ENCODE peak calls at places on chromosomes 13 and 19, in eight cellular contexts. One of them, this sample, is unnamed.

GRCh38 chr13:59635591-59635990 is 528.1 kb downstream of the DIAPH3 start:
- DNase-seq in pulmonary artery endothelial cell: no peak
- DNase-seq in AG08395: no peak
- DNase-seq in GM20000: no peak
- DNase-seq in endodermal cell: no peak
- DNase-seq in NCI-H1417: no peak
- DNase-seq in right atrium auricular region: no peak
- DNase-seq in ELF-1: peak
- DNase-seq in this sample: no peak

GRCh38 chr19:36061367-36061766 is 6.7 kb downstream of the WDR62 start:
- DNase-seq in AG08395: no peak
- DNase-seq in GM20000: no peak
- DNase-seq in ELF-1: no peak
- DNase-seq in right atrium auricular region: no peak
- DNase-seq in pulmonary artery endothelial cell: no peak
- DNase-seq in NCI-H1417: no peak
- DNase-seq in endodermal cell: no peak
- DNase-seq in this sample: no peak

GRCh38 chr13:99280166-99280565 is 22.0 kb upstream of the GPR18 start:
- DNase-seq in GM20000: no peak
- DNase-seq in AG08395: peak
- DNase-seq in NCI-H1417: no peak
- DNase-seq in ELF-1: no peak
- DNase-seq in endodermal cell: no peak
- DNase-seq in right atrium auricular region: no peak
- DNase-seq in pulmonary artery endothelial cell: no peak
- DNase-seq in this sample: no peak

GRCh38 chr13:30290812-30291436 is 16.4 kb downstream of the KATNAL1 start:
- DNase-seq in right atrium auricular region: no peak
- DNase-seq in AG08395: no peak
- DNase-seq in endodermal cell: no peak
- DNase-seq in GM20000: no peak
- DNase-seq in ELF-1: no peak
- DNase-seq in pulmonary artery endothelial cell: no peak
- DNase-seq in NCI-H1417: no peak
- DNase-seq in this sample: no peak

GRCh38 chr13:31046711-31047279 is 114.3 kb downstream of the TEX26 start:
- DNase-seq in GM20000: no peak
- DNase-seq in NCI-H1417: peak
- DNase-seq in ELF-1: no peak
- DNase-seq in AG08395: no peak
- DNase-seq in endodermal cell: peak
- DNase-seq in right atrium auricular region: no peak
- DNase-seq in pulmonary artery endothelial cell: no peak
- DNase-seq in this sample: peak

GRCh38 chr19:7006305-7006704 is 14.9 kb downstream of the MBD3L2B start:
- DNase-seq in right atrium auricular region: no peak
- DNase-seq in pulmonary artery endothelial cell: no peak
- DNase-seq in ELF-1: no peak
- DNase-seq in NCI-H1417: no peak
- DNase-seq in GM20000: no peak
- DNase-seq in endodermal cell: no peak
- DNase-seq in AG08395: no peak
- DNase-seq in this sample: no peak

GRCh38 chr13:105343134-105343806 is 1192.2 kb downstream of the EFNB2 start:
- DNase-seq in GM20000: no peak
- DNase-seq in endodermal cell: no peak
- DNase-seq in NCI-H1417: no peak
- DNase-seq in pulmonary artery endothelial cell: no peak
- DNase-seq in AG08395: no peak
- DNase-seq in ELF-1: no peak
- DNase-seq in right atrium auricular region: no peak
- DNase-seq in this sample: no peak

GRCh38 chr13:41127746-41128145 is 4.9 kb downstream of the KBTBD6 start:
- DNase-seq in NCI-H1417: no peak
- DNase-seq in right atrium auricular region: no peak
- DNase-seq in GM20000: no peak
- DNase-seq in ELF-1: no peak
- DNase-seq in endodermal cell: no peak
- DNase-seq in AG08395: no peak
- DNase-seq in pulmonary artery endothelial cell: no peak
- DNase-seq in this sample: no peak

GRCh38 chr13:29503041-29503837 is 92.2 kb downstream of the SLC7A1 start:
- DNase-seq in right atrium auricular region: no peak
- DNase-seq in ELF-1: peak
- DNase-seq in endodermal cell: peak
- DNase-seq in GM20000: no peak
- DNase-seq in NCI-H1417: peak
- DNase-seq in pulmonary artery endothelial cell: no peak
- DNase-seq in AG08395: peak
- DNase-seq in this sample: no peak

GRCh38 chr19:575527-576506 is 3.4 kb downstream of the BSG start:
- DNase-seq in endodermal cell: peak
- DNase-seq in right atrium auricular region: peak
- DNase-seq in NCI-H1417: no peak
- DNase-seq in pulmonary artery endothelial cell: no peak
- DNase-seq in AG08395: peak
- DNase-seq in GM20000: no peak
- DNase-seq in ELF-1: no peak
- DNase-seq in this sample: no peak

GRCh38 chr19:10763828-10764339 is 46.0 kb downstream of the DNM2 start:
- DNase-seq in AG08395: no peak
- DNase-seq in right atrium auricular region: no peak
- DNase-seq in GM20000: no peak
- DNase-seq in ELF-1: no peak
- DNase-seq in endodermal cell: peak
- DNase-seq in pulmonary artery endothelial cell: no peak
- DNase-seq in NCI-H1417: no peak
- DNase-seq in this sample: no peak

GRCh38 chr13:24699541-24699940 is 19.3 kb downstream of the ATP12A start:
- DNase-seq in NCI-H1417: no peak
- DNase-seq in pulmonary artery endothelial cell: no peak
- DNase-seq in ELF-1: no peak
- DNase-seq in right atrium auricular region: no peak
- DNase-seq in endodermal cell: no peak
- DNase-seq in GM20000: no peak
- DNase-seq in AG08395: no peak
- DNase-seq in this sample: no peak

GRCh38 chr19:6196361-6196760 is 60.9 kb downstream of the ACSBG2 start:
- DNase-seq in right atrium auricular region: no peak
- DNase-seq in endodermal cell: no peak
- DNase-seq in pulmonary artery endothelial cell: no peak
- DNase-seq in NCI-H1417: no peak
- DNase-seq in AG08395: no peak
- DNase-seq in ELF-1: no peak
- DNase-seq in GM20000: no peak
- DNase-seq in this sample: no peak

GRCh38 chr13:26021516-26021915 is 30.3 kb downstream of the SHISA2 start:
- DNase-seq in NCI-H1417: no peak
- DNase-seq in endodermal cell: no peak
- DNase-seq in right atrium auricular region: no peak
- DNase-seq in AG08395: no peak
- DNase-seq in GM20000: no peak
- DNase-seq in ELF-1: peak
- DNase-seq in pulmonary artery endothelial cell: no peak
- DNase-seq in this sample: no peak

GRCh38 chr19:13459351-13459750 is 46.9 kb downstream of the CACNA1A start:
- DNase-seq in pulmonary artery endothelial cell: no peak
- DNase-seq in ELF-1: peak
- DNase-seq in AG08395: no peak
- DNase-seq in GM20000: no peak
- DNase-seq in NCI-H1417: peak
- DNase-seq in endodermal cell: peak
- DNase-seq in right atrium auricular region: no peak
- DNase-seq in this sample: peak

GRCh38 chr19:15532779-15533521 is 24.6 kb downstream of the CYP4F22 start:
- DNase-seq in endodermal cell: no peak
- DNase-seq in AG08395: no peak
- DNase-seq in GM20000: no peak
- DNase-seq in ELF-1: no peak
- DNase-seq in pulmonary artery endothelial cell: no peak
- DNase-seq in right atrium auricular region: no peak
- DNase-seq in NCI-H1417: peak
- DNase-seq in this sample: no peak

GRCh38 chr19:49887653-49888477 is 8.8 kb downstream of the IL4I1 start:
- DNase-seq in GM20000: no peak
- DNase-seq in NCI-H1417: peak
- DNase-seq in pulmonary artery endothelial cell: no peak
- DNase-seq in endodermal cell: no peak
- DNase-seq in AG08395: no peak
- DNase-seq in right atrium auricular region: no peak
- DNase-seq in ELF-1: no peak
- DNase-seq in this sample: peak

This sample was measured in NCI-H2107.